ENCODE peak calls at places on chromosomes 4 and X, in four cellular contexts. L, H, C and V are unnamed samples.

GRCh38 chr4:185238261-185238681 is 28.9 kb downstream of the SNX25 start:
- DNase-seq in H (peak), C (no peak), L (no peak), V (no peak)

GRCh38 chrX:136752796-136753195 is 27.9 kb downstream of the ARHGEF6 start:
- DNase-seq in L (peak), H (no peak), C (no peak), V (peak)

GRCh38 chr4:165194368-165194767 is 13.0 kb upstream of the KLHL2 start:
- DNase-seq in H (no peak), C (no peak), L (no peak), V (no peak)

GRCh38 chr4:185210102-185210981 is 944 bp downstream of the SNX25 start:
- DNase-seq in L (peak), C (no peak), H (no peak), V (peak)

GRCh38 chr4:150305995-150306394 is 227.8 kb downstream of the DCLK2 start:
- DNase-seq in H (no peak), L (peak), C (peak), V (peak)

GRCh38 chrX:24672701-24673190 is 21.0 kb upstream of the POLA1 start:
- DNase-seq in H (no peak), C (no peak), L (no peak), V (no peak)

GRCh38 chr4:52843958-52844357 is 18.2 kb upstream of the RASL11B start:
- DNase-seq in H (no peak), C (no peak), L (no peak), V (no peak)

GRCh38 chr4:11487876-11488545 is 59.3 kb upstream of the HS3ST1 start:
- DNase-seq in H (no peak), C (no peak), L (no peak), V (peak)

GRCh38 chr4:177041356-177041755 is 248.6 kb upstream of the VEGFC start:
- DNase-seq in L (no peak), C (no peak), H (no peak), V (no peak)

GRCh38 chr4:136369073-136369472 is 1163.2 kb downstream of the PCDH18 start:
- DNase-seq in L (no peak), H (no peak), C (no peak), V (peak)

GRCh38 chr4:137394000-137394399 is 138.3 kb downstream of the PCDH18 start:
- DNase-seq in L (no peak), C (no peak), H (no peak), V (no peak)

GRCh38 chr4:174873931-174874330 is 44.2 kb upstream of the ADAM29 start:
- DNase-seq in H (no peak), C (no peak), L (no peak), V (peak)

GRCh38 chr4:128565565-128566186 is 243.8 kb upstream of the JADE1 start:
- DNase-seq in H (no peak), L (peak), C (peak), V (peak)